ENCODE peak calls at places on chromosomes 2 and 18, in ten cellular contexts. One of them, this sample, is unnamed.
A peak's percentile ranks its signal among the peaks of the same experiment; 100 is the strongest.

GRCh38 chr2:119753041-119753929 is 6.4 kb upstream of the PTPN4 start:
- DNase-seq in astrocyte of the spinal cord: peak; percentile 55
- DNase-seq in WTC11: no peak
- DNase-seq in testis: no peak
- DNase-seq in psoas muscle: no peak
- DNase-seq in stomach: no peak
- DNase-seq in endothelial cell: peak; percentile 31
- DNase-seq in A549: peak; percentile 39
- DNase-seq in GM13976: peak; percentile 60
- DNase-seq in H1: peak; percentile 47
- DNase-seq in this sample: no peak

GRCh38 chr2:152421521-152422367 is 86.8 kb downstream of the FMNL2 start:
- DNase-seq in WTC11: no peak
- DNase-seq in stomach: peak; percentile 42
- DNase-seq in testis: peak; percentile 23
- DNase-seq in A549: peak; percentile 72
- DNase-seq in psoas muscle: no peak
- DNase-seq in H1: no peak
- DNase-seq in GM13976: no peak
- DNase-seq in endothelial cell: no peak
- DNase-seq in astrocyte of the spinal cord: peak; percentile 98
- DNase-seq in this sample: no peak

GRCh38 chr2:120415728-120416509 is 70.0 kb downstream of the INHBB start:
- DNase-seq in testis: peak; percentile 7
- DNase-seq in endothelial cell: no peak
- DNase-seq in A549: no peak
- DNase-seq in stomach: peak; percentile 5
- DNase-seq in GM13976: no peak
- DNase-seq in psoas muscle: no peak
- DNase-seq in WTC11: no peak
- DNase-seq in astrocyte of the spinal cord: no peak
- DNase-seq in H1: no peak
- DNase-seq in this sample: no peak

GRCh38 chr2:188976545-188977268 is 2.5 kb downstream of the COL3A1 start:
- DNase-seq in endothelial cell: no peak
- DNase-seq in A549: no peak
- DNase-seq in stomach: no peak
- DNase-seq in GM13976: no peak
- DNase-seq in astrocyte of the spinal cord: peak; percentile 54
- DNase-seq in psoas muscle: no peak
- DNase-seq in WTC11: no peak
- DNase-seq in H1: no peak
- DNase-seq in testis: no peak
- DNase-seq in this sample: no peak

GRCh38 chr2:45891719-45892118 is 240.2 kb downstream of the PRKCE start:
- DNase-seq in testis: no peak
- DNase-seq in A549: no peak
- DNase-seq in H1: no peak
- DNase-seq in GM13976: no peak
- DNase-seq in psoas muscle: no peak
- DNase-seq in astrocyte of the spinal cord: no peak
- DNase-seq in stomach: no peak
- DNase-seq in WTC11: no peak
- DNase-seq in endothelial cell: no peak
- DNase-seq in this sample: no peak

GRCh38 chr18:59605633-59606192 is 91.5 kb downstream of the CCBE1 start:
- DNase-seq in A549: no peak
- DNase-seq in stomach: no peak
- DNase-seq in endothelial cell: no peak
- DNase-seq in testis: peak; percentile 48
- DNase-seq in psoas muscle: no peak
- DNase-seq in GM13976: no peak
- DNase-seq in H1: no peak
- DNase-seq in astrocyte of the spinal cord: peak; percentile 67
- DNase-seq in WTC11: no peak
- DNase-seq in this sample: no peak

GRCh38 chr2:46644690-46645385 is 165.5 kb downstream of the TMEM247 start:
- DNase-seq in endothelial cell: no peak
- DNase-seq in H1: no peak
- DNase-seq in stomach: no peak
- DNase-seq in GM13976: no peak
- DNase-seq in psoas muscle: no peak
- DNase-seq in WTC11: no peak
- DNase-seq in testis: no peak
- DNase-seq in A549: no peak
- DNase-seq in astrocyte of the spinal cord: no peak
- DNase-seq in this sample: no peak

GRCh38 chr2:32012872-32013271 is 2.1 kb upstream of the MEMO1 start:
- DNase-seq in testis: no peak
- DNase-seq in WTC11: no peak
- DNase-seq in GM13976: no peak
- DNase-seq in H1: no peak
- DNase-seq in stomach: no peak
- DNase-seq in astrocyte of the spinal cord: no peak
- DNase-seq in A549: no peak
- DNase-seq in psoas muscle: no peak
- DNase-seq in endothelial cell: no peak
- DNase-seq in this sample: no peak

GRCh38 chr2:9556121-9556869 is 665 bp upstream of the ADAM17 start:
- DNase-seq in stomach: no peak
- DNase-seq in testis: no peak
- DNase-seq in astrocyte of the spinal cord: peak; percentile 44
- DNase-seq in GM13976: no peak
- DNase-seq in endothelial cell: no peak
- DNase-seq in H1: no peak
- DNase-seq in A549: peak; percentile 33
- DNase-seq in psoas muscle: no peak
- DNase-seq in WTC11: no peak
- DNase-seq in this sample: no peak

GRCh38 chr2:28454016-28454930 is 41.6 kb upstream of the PLB1 start:
- DNase-seq in endothelial cell: no peak
- DNase-seq in WTC11: no peak
- DNase-seq in astrocyte of the spinal cord: no peak
- DNase-seq in testis: no peak
- DNase-seq in psoas muscle: no peak
- DNase-seq in stomach: no peak
- DNase-seq in A549: no peak
- DNase-seq in GM13976: no peak
- DNase-seq in H1: no peak
- DNase-seq in this sample: no peak

GRCh38 chr18:62499263-62499650 is 23.6 kb upstream of the ZCCHC2 start:
- DNase-seq in psoas muscle: no peak
- DNase-seq in H1: no peak
- DNase-seq in WTC11: no peak
- DNase-seq in GM13976: no peak
- DNase-seq in stomach: no peak
- DNase-seq in testis: no peak
- DNase-seq in A549: no peak
- DNase-seq in astrocyte of the spinal cord: no peak
- DNase-seq in endothelial cell: no peak
- DNase-seq in this sample: peak; percentile 36

GRCh38 chr2:160534996-160535395 is 41.4 kb upstream of the RBMS1 start:
- DNase-seq in psoas muscle: no peak
- DNase-seq in endothelial cell: no peak
- DNase-seq in testis: no peak
- DNase-seq in A549: no peak
- DNase-seq in stomach: no peak
- DNase-seq in astrocyte of the spinal cord: no peak
- DNase-seq in GM13976: no peak
- DNase-seq in H1: no peak
- DNase-seq in WTC11: no peak
- DNase-seq in this sample: no peak

GRCh38 chr2:6958616-6959235 is 41.5 kb downstream of the RNF144A start:
- DNase-seq in GM13976: peak; percentile 37
- DNase-seq in testis: peak; percentile 21
- DNase-seq in psoas muscle: peak; percentile 90
- DNase-seq in endothelial cell: no peak
- DNase-seq in astrocyte of the spinal cord: no peak
- DNase-seq in H1: no peak
- DNase-seq in stomach: no peak
- DNase-seq in WTC11: no peak
- DNase-seq in A549: no peak
- DNase-seq in this sample: no peak

DNA sequence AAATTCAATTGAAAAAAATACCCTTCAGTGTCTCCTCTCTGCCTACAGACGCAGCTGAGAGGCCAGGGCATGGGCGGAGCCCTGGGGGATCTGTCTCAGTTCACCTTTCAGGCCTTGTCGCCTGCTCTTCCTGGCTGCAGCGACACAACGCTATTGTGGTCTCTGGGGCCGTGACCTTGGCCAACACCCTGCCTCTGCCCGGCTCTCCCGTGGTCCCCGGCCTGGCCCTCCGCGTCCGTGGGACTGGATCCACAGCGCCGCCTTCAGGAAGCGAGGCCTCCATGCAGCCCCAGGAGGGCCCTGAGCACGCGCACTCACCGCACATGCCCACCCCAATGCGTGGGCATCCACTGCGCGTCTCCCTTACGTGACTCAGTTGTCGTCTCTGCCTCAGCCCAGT is 81.1 kb downstream of the MRPS9 start:
- DNase-seq in A549: no peak
- DNase-seq in testis: peak; percentile 49
- DNase-seq in GM13976: no peak
- DNase-seq in astrocyte of the spinal cord: no peak
- DNase-seq in endothelial cell: peak; percentile 63
- DNase-seq in WTC11: peak; percentile 73
- DNase-seq in H1: peak; percentile 88
- DNase-seq in psoas muscle: no peak
- DNase-seq in stomach: no peak
- DNase-seq in this sample: peak; percentile 40
- TF ChIP-seq CTCF in A549: no peak
- TF ChIP-seq CTCF in testis: no peak
- TF ChIP-seq CTCF in GM13976: no peak
- TF ChIP-seq CTCF in astrocyte of the spinal cord: peak; percentile 47
- TF ChIP-seq CTCF in endothelial cell: peak; percentile 83
- TF ChIP-seq CTCF in WTC11: peak; percentile 81
- TF ChIP-seq CTCF in H1: peak; percentile 86
- TF ChIP-seq CTCF in psoas muscle: no peak
- TF ChIP-seq CTCF in stomach: no peak
- TF ChIP-seq CTCF in this sample: peak; percentile 53

DNA sequence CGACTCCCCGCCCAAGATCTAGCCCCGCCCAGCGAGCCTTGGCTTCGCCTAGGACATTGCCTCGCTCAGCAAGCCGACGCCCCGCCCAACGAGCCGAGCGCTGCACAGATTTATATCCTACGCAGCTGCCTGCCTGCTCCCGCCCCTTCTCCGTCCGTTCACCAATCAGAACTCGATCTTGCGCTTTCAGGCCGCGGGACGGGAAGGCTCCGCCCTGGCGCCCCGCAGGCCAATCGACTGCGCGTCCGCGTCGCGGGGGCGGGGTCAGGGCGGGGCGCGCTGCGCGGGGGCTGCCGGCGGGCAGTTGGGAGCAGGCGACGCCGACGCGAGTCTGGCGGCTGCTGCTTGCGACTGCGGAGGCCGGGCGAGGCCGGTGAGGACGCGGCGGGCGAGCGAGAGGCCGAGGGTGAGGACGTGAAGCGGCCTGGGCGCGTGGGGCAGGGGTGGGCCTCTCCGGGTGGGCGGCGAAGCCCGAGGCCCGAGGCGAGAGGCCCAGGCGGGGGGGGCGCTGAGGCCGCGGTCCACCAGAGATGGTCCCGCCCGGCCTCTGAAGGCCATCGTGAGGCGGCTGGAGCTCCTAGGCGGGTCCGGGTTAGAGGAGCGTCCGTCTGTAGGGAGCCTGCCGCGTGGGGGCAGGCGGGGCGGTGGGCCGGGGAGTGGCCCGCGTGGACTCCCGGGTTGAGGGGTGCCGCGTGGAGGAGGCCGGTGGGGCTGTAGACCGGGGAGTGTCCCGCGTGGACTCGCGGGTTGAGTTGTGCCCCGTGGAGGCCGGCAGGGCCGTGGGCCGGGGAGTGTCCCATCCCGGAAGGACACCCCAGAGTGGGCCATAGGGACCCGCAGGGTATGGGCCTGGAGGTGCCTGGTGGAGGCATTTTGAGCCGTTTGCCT is at the start of gene FARP2:
- DNase-seq in psoas muscle: peak; percentile 100
- DNase-seq in GM13976: peak; percentile 93
- DNase-seq in stomach: peak; percentile 100
- DNase-seq in H1: peak; percentile 96
- DNase-seq in astrocyte of the spinal cord: peak; percentile 99
- DNase-seq in testis: peak; percentile 100
- DNase-seq in WTC11: peak; percentile 98
- DNase-seq in endothelial cell: peak; percentile 97
- DNase-seq in A549: peak; percentile 89
- DNase-seq in this sample: peak; percentile 96
- TF ChIP-seq CTCF in psoas muscle: no peak
- TF ChIP-seq CTCF in GM13976: no peak
- TF ChIP-seq CTCF in stomach: no peak
- TF ChIP-seq CTCF in H1: no peak
- TF ChIP-seq CTCF in astrocyte of the spinal cord: no peak
- TF ChIP-seq CTCF in testis: no peak
- TF ChIP-seq CTCF in WTC11: no peak
- TF ChIP-seq CTCF in endothelial cell: no peak
- TF ChIP-seq CTCF in A549: no peak
- TF ChIP-seq CTCF in this sample: no peak

DNA sequence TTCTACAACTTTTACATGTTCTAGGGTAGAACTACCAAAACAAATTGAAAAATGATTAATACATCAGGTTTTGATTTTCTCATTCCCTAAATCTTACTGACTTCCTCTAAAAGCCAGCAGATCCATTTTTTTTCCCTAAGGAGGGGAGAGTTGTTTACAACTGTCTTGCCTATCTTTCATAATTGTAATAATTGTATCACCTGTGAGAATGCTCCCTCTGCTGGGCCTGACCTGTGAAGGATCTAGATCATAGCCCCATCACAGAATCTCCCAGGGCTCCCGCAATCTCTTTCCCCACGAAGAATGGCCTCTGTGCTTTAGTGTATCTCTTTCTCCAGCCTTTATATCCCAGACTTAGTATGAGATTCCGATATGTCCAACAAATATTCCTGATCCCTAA is 9.1 kb downstream of the LOXL3 start:
- DNase-seq in astrocyte of the spinal cord: no peak
- DNase-seq in WTC11: no peak
- DNase-seq in stomach: no peak
- DNase-seq in endothelial cell: no peak
- DNase-seq in testis: no peak
- DNase-seq in A549: no peak
- DNase-seq in H1: no peak
- DNase-seq in psoas muscle: no peak
- DNase-seq in GM13976: no peak
- DNase-seq in this sample: no peak
- TF ChIP-seq CTCF in astrocyte of the spinal cord: no peak
- TF ChIP-seq CTCF in WTC11: no peak
- TF ChIP-seq CTCF in stomach: no peak
- TF ChIP-seq CTCF in endothelial cell: no peak
- TF ChIP-seq CTCF in testis: no peak
- TF ChIP-seq CTCF in A549: peak; percentile 36
- TF ChIP-seq CTCF in H1: no peak
- TF ChIP-seq CTCF in psoas muscle: no peak
- TF ChIP-seq CTCF in GM13976: peak; percentile 23
- TF ChIP-seq CTCF in this sample: no peak

GRCh38 chr2:75808039-75808438 is 97.3 kb upstream of the GCFC2 start:
- DNase-seq in H1: no peak
- DNase-seq in endothelial cell: no peak
- DNase-seq in A549: no peak
- DNase-seq in testis: no peak
- DNase-seq in psoas muscle: no peak
- DNase-seq in astrocyte of the spinal cord: no peak
- DNase-seq in stomach: no peak
- DNase-seq in GM13976: no peak
- DNase-seq in WTC11: no peak
- DNase-seq in this sample: no peak

GRCh38 chr2:75810931-75811330 is 100.2 kb upstream of the GCFC2 start:
- DNase-seq in GM13976: no peak
- DNase-seq in H1: no peak
- DNase-seq in stomach: no peak
- DNase-seq in A549: no peak
- DNase-seq in astrocyte of the spinal cord: no peak
- DNase-seq in testis: no peak
- DNase-seq in endothelial cell: no peak
- DNase-seq in WTC11: no peak
- DNase-seq in psoas muscle: no peak
- DNase-seq in this sample: no peak

GRCh38 chr2:75808793-75809535 is 98.2 kb upstream of the GCFC2 start:
- DNase-seq in astrocyte of the spinal cord: no peak
- DNase-seq in testis: no peak
- DNase-seq in GM13976: no peak
- DNase-seq in stomach: no peak
- DNase-seq in psoas muscle: no peak
- DNase-seq in H1: no peak
- DNase-seq in WTC11: no peak
- DNase-seq in A549: no peak
- DNase-seq in endothelial cell: no peak
- DNase-seq in this sample: no peak
- TF ChIP-seq CTCF in astrocyte of the spinal cord: no peak
- TF ChIP-seq CTCF in testis: no peak
- TF ChIP-seq CTCF in GM13976: no peak
- TF ChIP-seq CTCF in stomach: no peak
- TF ChIP-seq CTCF in psoas muscle: no peak
- TF ChIP-seq CTCF in H1: no peak
- TF ChIP-seq CTCF in WTC11: no peak
- TF ChIP-seq CTCF in A549: no peak
- TF ChIP-seq CTCF in endothelial cell: no peak
- TF ChIP-seq CTCF in this sample: no peak

This sample was measured in neural crest cell.